ENCODE peak calls at places on chromosomes 7 and 10, in five cellular contexts. E, F, C, S and L are unnamed samples.

GRCh38 chr7:131836733-131837132 is 280.3 kb upstream of the PODXL start:
- DNase-seq in E (no peak), F (no peak), C (no peak), S (no peak), L (peak; percentile 76)

GRCh38 chr7:24851791-24852190 is 94.5 kb upstream of the GSDME start:
- DNase-seq in E (no peak), F (no peak), C (peak; percentile 73), S (peak; percentile 28), L (no peak)

GRCh38 chr7:150466477-150466876 is 16.0 kb downstream of the GIMAP8 start:
- DNase-seq in E (no peak), F (no peak), C (no peak), S (no peak), L (no peak)

GRCh38 chr10:17229016-17229716 is 1.1 kb downstream of the VIM start:
- DNase-seq in E (peak; percentile 72), F (peak; percentile 77), C (peak; percentile 94), S (no peak), L (peak; percentile 64)

GRCh38 chr7:157876469-157877285 is 539.9 kb downstream of the DNAJB6 start:
- DNase-seq in E (no peak), F (peak; percentile 80), C (no peak), S (no peak), L (no peak)

GRCh38 chr7:25752967-25753791 is 398.8 kb upstream of the NFE2L3 start:
- DNase-seq in E (peak; percentile 86), F (no peak), C (no peak), S (peak; percentile 32), L (peak; percentile 51)

GRCh38 chr7:47271749-47272148 is 310.2 kb downstream of the TNS3 start:
- DNase-seq in E (no peak), F (no peak), C (no peak), S (no peak), L (no peak)

GRCh38 chr10:97174276-97174775 is 11.4 kb downstream of the SLIT1 start:
- DNase-seq in E (no peak), F (no peak), C (no peak), S (no peak), L (no peak)

GRCh38 chr7:121329460-121330052 is 756 bp downstream of the WNT16 start:
- DNase-seq in E (peak; percentile 43), F (peak; percentile 79), C (no peak), S (peak; percentile 6), L (peak; percentile 74)

GRCh38 chr7:132182992-132183391 is 393.3 kb downstream of the PLXNA4 start:
- DNase-seq in E (no peak), F (no peak), C (no peak), S (no peak), L (no peak)

GRCh38 chr7:100582041-100582579 is 3.8 kb downstream of the LRCH4 start:
- DNase-seq in E (no peak), F (no peak), C (no peak), S (no peak), L (no peak)

GRCh38 chr10:131442271-131442670 is 130.8 kb upstream of the TCERG1L start:
- DNase-seq in E (no peak), F (no peak), C (no peak), S (no peak), L (no peak)

GRCh38 chr7:84354866-84355265 is 160.3 kb upstream of the SEMA3A start:
- DNase-seq in E (no peak), F (no peak), C (no peak), S (no peak), L (no peak)

GRCh38 chr7:22488643-22489462 is 11.1 kb downstream of the STEAP1B start:
- DNase-seq in E (peak; percentile 78), F (peak; percentile 87), C (peak; percentile 72), S (peak; percentile 76), L (peak; percentile 82)

GRCh38 chr10:129946868-129947267 is 17.2 kb downstream of the EBF3 start:
- DNase-seq in E (no peak), F (no peak), C (no peak), S (no peak), L (no peak)

GRCh38 chr7:98788921-98789320 is 80.9 kb downstream of the TMEM130 start:
- DNase-seq in E (no peak), F (no peak), C (no peak), S (no peak), L (no peak)

GRCh38 chr10:132446661-132447445 is 49.9 kb downstream of the PWWP2B start:
- DNase-seq in E (no peak), F (no peak), C (peak; percentile 52), S (peak; percentile 66), L (no peak)

GRCh38 chr10:71230656-71231025 is 18.3 kb downstream of the UNC5B start:
- DNase-seq in E (no peak), F (no peak), C (no peak), S (no peak), L (no peak)

GRCh38 chr7:149787428-149788299 is 14.3 kb upstream of the ZNF467 start:
- DNase-seq in E (no peak), F (peak; percentile 72), C (no peak), S (no peak), L (peak; percentile 64)

GRCh38 chr7:155412416-155413253 is 45.3 kb upstream of the EN2 start:
- DNase-seq in E (peak; percentile 56), F (peak; percentile 87), C (no peak), S (no peak), L (peak; percentile 79)

GRCh38 chr7:47783456-47784240 is 164.6 kb downstream of the PKD1L1 start:
- DNase-seq in E (no peak), F (no peak), C (peak; percentile 98), S (peak; percentile 61), L (no peak)

GRCh38 chr10:69481280-69481679 is 30.0 kb downstream of the TSPAN15 start:
- DNase-seq in E (no peak), F (no peak), C (peak; percentile 52), S (no peak), L (no peak)

GRCh38 chr7:111855842-111856227 is 293.5 kb upstream of the IMMP2L start:
- DNase-seq in E (no peak), F (no peak), C (peak; percentile 27), S (no peak), L (no peak)

GRCh38 chr10:124138195-124138882 is 44.9 kb upstream of the CHST15 start:
- DNase-seq in E (no peak), F (no peak), C (peak; percentile 51), S (no peak), L (no peak)

GRCh38 chr7:12927635-12928434 is 240.4 kb downstream of the ARL4A start:
- DNase-seq in E (no peak), F (no peak), C (no peak), S (no peak), L (no peak)

GRCh38 chr7:43879477-43879876 is 10.2 kb upstream of the MRPS24 start:
- DNase-seq in E (no peak), F (no peak), C (peak; percentile 78), S (no peak), L (no peak)

GRCh38 chr10:17229717-17229966 is 1.6 kb downstream of the VIM start:
- DNase-seq in E (peak; percentile 40), F (peak; percentile 77), C (no peak), S (no peak), L (peak; percentile 73)

GRCh38 chr10:49609283-49610014 is 661 bp upstream of the SLC18A3 start:
- DNase-seq in E (no peak), F (peak; percentile 83), C (no peak), S (no peak), L (peak; percentile 70)

GRCh38 chr10:84214612-84215235 is 10.6 kb downstream of the LRIT2 start:
- DNase-seq in E (no peak), F (peak; percentile 84), C (no peak), S (no peak), L (peak; percentile 72)

GRCh38 chr7:33905389-33906032 is at the start of gene BMPER:
- DNase-seq in E (peak; percentile 49), F (peak; percentile 67), C (peak; percentile 39), S (peak; percentile 63), L (peak; percentile 82)

GRCh38 chr10:71964669-71965515 is 697 bp downstream of the CHST3 start:
- DNase-seq in E (no peak), F (peak; percentile 67), C (peak; percentile 86), S (no peak), L (peak; percentile 54)

GRCh38 chr7:114703677-114704076 is 218.2 kb upstream of the MDFIC start:
- DNase-seq in E (no peak), F (no peak), C (peak; percentile 20), S (no peak), L (no peak)

GRCh38 chr7:50335795-50336754 is 31.6 kb downstream of the IKZF1 start:
- DNase-seq in E (no peak), F (no peak), C (no peak), S (no peak), L (no peak)

GRCh38 chr7:50336909-50337703 is 32.6 kb downstream of the IKZF1 start:
- DNase-seq in E (no peak), F (no peak), C (no peak), S (no peak), L (no peak)

GRCh38 chr7:50333266-50333665 is 28.8 kb downstream of the IKZF1 start:
- DNase-seq in E (no peak), F (no peak), C (peak; percentile 3), S (no peak), L (no peak)

GRCh38 chr7:50334341-50334994 is 30.0 kb downstream of the IKZF1 start:
- DNase-seq in E (no peak), F (no peak), C (no peak), S (no peak), L (no peak)

GRCh38 chr7:50335230-50335794 is 30.8 kb downstream of the IKZF1 start:
- DNase-seq in E (no peak), F (no peak), C (no peak), S (no peak), L (no peak)
- H3K27ac ChIP-seq in E (no peak overlapping the region), F (no peak overlapping the region), C (no peak overlapping the region), S (no peak overlapping the region), L (no peak overlapping the region)

DNA sequence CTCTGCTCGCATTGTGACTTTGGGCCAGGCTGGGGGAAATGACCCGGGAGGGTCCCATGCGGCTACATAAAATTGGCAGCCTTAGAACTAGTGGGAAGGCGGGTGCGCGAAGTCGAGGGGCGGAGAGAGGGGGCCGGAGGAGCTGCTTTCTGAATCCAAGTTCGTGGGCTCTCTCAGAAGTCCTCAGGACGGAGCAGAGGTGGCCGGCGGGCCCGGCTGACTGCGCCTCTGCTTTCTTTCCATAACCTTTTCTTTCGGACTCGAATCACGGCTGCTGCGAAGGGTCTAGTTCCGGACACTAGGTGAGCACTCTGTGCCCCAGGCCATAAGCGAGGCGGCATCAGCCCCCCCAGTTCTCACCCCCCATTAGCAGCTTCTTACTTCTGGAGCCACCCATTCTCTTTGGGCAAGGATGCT is at the start of gene KAZALD1:
- DNase-seq in E (no peak), F (peak; percentile 75), C (no peak), S (no peak), L (no peak)
- H2BK5ac ChIP-seq in E (peak within 1 kb of the TSS; percentile 98), F (peak within 1 kb of the TSS; percentile 99), C (peak within 1 kb of the TSS; percentile 98), S (peak within 1 kb of the TSS; percentile 100), L (no peak within 1 kb of the TSS)

GRCh38 chr7:26815452-26815851 is 48.9 kb downstream of the SKAP2 start:
- DNase-seq in E (no peak), F (no peak), C (no peak), S (no peak), L (no peak)

DNA sequence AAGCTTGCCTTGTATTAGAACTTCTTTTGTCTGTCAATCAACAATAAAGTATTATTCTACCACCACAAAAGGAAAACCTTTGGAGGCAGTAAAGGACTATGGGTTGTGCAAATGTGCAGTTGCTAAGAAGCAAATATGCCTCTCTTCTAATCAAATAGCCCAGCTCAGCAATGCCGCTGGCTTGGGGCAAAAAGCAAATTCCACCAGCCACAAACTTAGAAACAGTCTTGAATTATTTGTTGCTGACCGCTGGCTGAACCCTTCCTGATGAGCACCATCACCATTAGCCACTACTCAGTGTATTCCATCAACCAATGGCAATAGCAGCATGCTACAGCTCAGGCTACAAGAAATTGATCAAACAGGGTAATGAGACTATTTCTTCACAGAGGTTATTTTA is 51.0 kb downstream of the SKAP2 start:
- DNase-seq in E (no peak), F (no peak), C (peak; percentile 5), S (no peak), L (no peak)
- H2BK12ac ChIP-seq in E (no peak overlapping the region), F (no peak overlapping the region), C (no peak overlapping the region), S (no peak overlapping the region), L (no peak overlapping the region)

GRCh38 chr10:43160919-43161251 is 22.6 kb downstream of the CSGALNACT2 start:
- DNase-seq in E (no peak), F (no peak), C (no peak), S (no peak), L (no peak)
- H3K27ac ChIP-seq in E (no peak overlapping the region), F (no peak overlapping the region), C (peak overlapping the region; percentile 48), S (no peak overlapping the region), L (no peak overlapping the region)